ENCODE peak calls at places on chromosomes 2 and 18, in four cellular contexts. G, B, C and A are unnamed samples. For H3K79me2, the result is how much of the 10 kb centered on the place peaks cover.

GRCh38 chr2:28633204-28633603 is 118.4 kb upstream of the PPP1CB start:
- DNase-seq in G (no peak), B (no peak), C (no peak), A (no peak)

GRCh38 chr2:179818546-179818945 is 42.9 kb downstream of the ZNF385B start:
- DNase-seq in G (no peak), B (no peak), C (no peak), A (no peak)

GRCh38 chr2:194087089-194087488 is 1569.9 kb upstream of the SLC39A10 start:
- DNase-seq in G (no peak), B (no peak), C (no peak), A (no peak)

GRCh38 chr2:45821558-45822271 is 170.2 kb downstream of the PRKCE start:
- DNase-seq in G (no peak), B (peak), C (no peak), A (no peak)

GRCh38 chr18:28972333-28972732 is 795.4 kb upstream of the CDH2 start:
- DNase-seq in G (no peak), B (no peak), C (no peak), A (no peak)

GRCh38 chr18:4384932-4385331 is 70.2 kb downstream of the DLGAP1 start:
- DNase-seq in G (no peak), B (no peak), C (no peak), A (no peak)

GRCh38 chr2:159944874-159945273 is 117.5 kb downstream of the PLA2R1 start:
- DNase-seq in G (no peak), B (no peak), C (no peak), A (no peak)

GRCh38 chr2:207847807-207848544 is 78.3 kb upstream of the FZD5 start:
- DNase-seq in G (no peak), B (peak), C (no peak), A (no peak)

GRCh38 chr18:10060469-10060782 is 146.6 kb downstream of the VAPA start:
- DNase-seq in G (no peak), B (no peak), C (no peak), A (no peak)

GRCh38 chr2:26704441-26704977 is 12.0 kb downstream of the KCNK3 start:
- DNase-seq in G (no peak), B (no peak), C (no peak), A (no peak)

GRCh38 chr2:109185801-109186570 is 57.0 kb downstream of the SH3RF3 start:
- DNase-seq in G (no peak), B (no peak), C (no peak), A (no peak)

GRCh38 chr2:120993661-120994060 is 258.0 kb downstream of the GLI2 start:
- DNase-seq in G (no peak), B (no peak), C (no peak), A (no peak)

GRCh38 chr2:162581931-162582330 is 238.0 kb downstream of the GCA start:
- DNase-seq in G (no peak), B (no peak), C (no peak), A (no peak)

GRCh38 chr2:215796160-215796559 is 217.2 kb downstream of the MREG start:
- DNase-seq in G (no peak), B (no peak), C (no peak), A (no peak)

GRCh38 chr2:164976301-164976700 is 21.0 kb upstream of the SLC38A11 start:
- DNase-seq in G (no peak), B (no peak), C (no peak), A (no peak)

GRCh38 chr18:13800505-13801259 is 23.3 kb upstream of the MC5R start:
- DNase-seq in G (no peak), B (peak), C (peak), A (peak)

GRCh38 chr2:231278868-231279267 is 80.4 kb downstream of the ARMC9 start:
- DNase-seq in G (no peak), B (no peak), C (no peak), A (no peak)

GRCh38 chr2:220104871-220105351 is 477.5 kb downstream of the SLC4A3 start:
- DNase-seq in G (no peak), B (no peak), C (no peak), A (no peak)

GRCh38 chr2:23293063-23293462 is 91.9 kb upstream of the KLHL29 start:
- DNase-seq in G (no peak), B (no peak), C (no peak), A (no peak)

GRCh38 chr18:76205906-76206305 is 289.1 kb downstream of the ZNF516 start:
- DNase-seq in G (no peak), B (no peak), C (no peak), A (no peak)

GRCh38 chr2:213416832-213417231 is 132.6 kb downstream of the SPAG16 start:
- DNase-seq in G (no peak), B (no peak), C (no peak), A (no peak)

GRCh38 chr2:232523682-232524597 is 2.0 kb upstream of the CHRND start:
- DNase-seq in G (no peak), B (peak), C (peak), A (peak)

GRCh38 chr2:128780434-128781080 is 461.9 kb upstream of the HS6ST1 start:
- DNase-seq in G (no peak), B (no peak), C (no peak), A (no peak)

GRCh38 chr2:231257763-231258162 is 59.3 kb downstream of the ARMC9 start:
- DNase-seq in G (no peak), B (no peak), C (no peak), A (no peak)

GRCh38 chr2:119169717-119170116 is 11.2 kb upstream of the C1QL2 start:
- DNase-seq in G (no peak), B (no peak), C (no peak), A (no peak)
- TF ChIP-seq BRCA1 in G (no peak), B (no peak), C (no peak), A (no peak)

DNA sequence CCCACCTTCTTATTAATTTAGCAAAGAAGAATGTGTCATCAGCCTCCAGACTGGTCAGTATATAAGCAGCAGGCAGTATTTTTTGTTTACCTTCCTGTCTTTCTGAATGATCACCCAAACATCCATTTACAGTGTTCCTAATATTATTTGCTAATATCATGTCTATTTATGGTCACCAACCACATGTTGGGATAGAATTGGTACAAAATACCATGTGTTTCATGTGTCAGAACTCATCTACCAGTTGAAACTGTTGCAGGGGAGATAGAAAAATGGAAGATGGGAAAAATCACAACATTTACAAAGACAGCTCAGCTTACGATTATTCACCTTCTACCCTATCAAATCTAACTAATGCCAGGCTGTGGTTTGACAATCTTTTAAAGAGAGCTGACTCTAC is 66.2 kb downstream of the ANKRD44 start:
- DNase-seq in G (no peak), B (no peak), C (no peak), A (no peak)
- H3K79me2 ChIP-seq in G (half or more), B (under half), C (under half), A (under half)

GRCh38 chr2:67165141-67165990 is 231.8 kb upstream of the ETAA1 start:
- DNase-seq in G (no peak), B (no peak), C (no peak), A (no peak)

DNA sequence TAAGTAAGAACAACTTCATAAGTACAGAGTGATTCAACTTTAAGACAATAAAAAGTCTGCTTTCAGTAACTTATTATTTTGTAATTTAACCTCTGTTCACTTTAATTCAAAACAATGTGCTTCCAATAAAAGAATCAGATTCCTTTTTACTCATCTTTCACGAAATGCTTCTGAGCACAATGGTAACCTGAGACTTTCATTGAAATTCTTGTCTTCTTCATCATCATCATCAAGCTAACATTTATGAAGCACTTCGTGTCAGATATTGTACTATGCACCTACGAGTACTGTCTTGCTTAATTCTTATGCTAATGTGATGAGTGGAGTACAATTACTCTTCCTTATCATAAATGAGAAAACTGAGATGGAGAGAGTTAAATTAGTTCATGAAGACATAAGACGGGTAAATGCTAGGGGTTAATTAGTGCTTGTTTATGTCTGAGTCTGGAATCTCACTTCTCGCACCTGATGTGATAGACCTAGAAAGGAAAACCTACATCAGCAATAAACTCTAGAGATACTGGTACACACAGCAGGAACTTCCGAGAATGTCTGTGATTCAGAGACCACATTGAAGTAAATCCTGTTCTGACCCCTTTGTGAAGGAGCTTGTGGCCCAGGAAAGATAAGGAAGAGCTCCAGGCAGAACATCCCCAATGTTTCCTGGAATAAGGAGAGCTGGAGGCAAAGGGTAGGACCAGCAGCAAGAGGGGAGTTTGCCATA is 227.6 kb upstream of the ETAA1 start:
- DNase-seq in G (no peak), B (no peak), C (no peak), A (no peak)
- TF ChIP-seq BRCA1 in G (no peak), B (no peak), C (no peak), A (no peak)

GRCh38 chr2:11499081-11499743 is 33.3 kb upstream of the E2F6 start:
- DNase-seq in G (no peak), B (peak), C (no peak), A (no peak)
- H3K79me2 ChIP-seq in G (under half), B (half or more), C (half or more), A (under half)